ENCODE peak calls at places on chromosomes 2 and 18, in nine cellular contexts. One of them, this sample, is unnamed.

GRCh38 chr2:11562476-11562875 is 28.6 kb downstream of the GREB1 start:
- DNase-seq in tibial nerve: no peak
- DNase-seq in psoas muscle: peak; percentile 22
- DNase-seq in neuronal stem cell: no peak
- DNase-seq in effector memory CD4-positive, alpha-beta T cell: no peak
- DNase-seq in transverse colon: no peak
- DNase-seq in aorta: peak; percentile 51
- DNase-seq in Karpas-422: no peak
- DNase-seq in iPS DF 6.9: no peak
- DNase-seq in this sample: no peak

GRCh38 chr18:36298113-36298701 is 694 bp downstream of the FHOD3 start:
- DNase-seq in aorta: peak; percentile 78
- DNase-seq in tibial nerve: no peak
- DNase-seq in transverse colon: no peak
- DNase-seq in Karpas-422: no peak
- DNase-seq in effector memory CD4-positive, alpha-beta T cell: no peak
- DNase-seq in iPS DF 6.9: no peak
- DNase-seq in psoas muscle: peak; percentile 62
- DNase-seq in neuronal stem cell: peak; percentile 58
- DNase-seq in this sample: no peak

GRCh38 chr2:118847447-118848172 is at the start of gene EN1:
- DNase-seq in iPS DF 6.9: no peak
- DNase-seq in neuronal stem cell: peak; percentile 54
- DNase-seq in effector memory CD4-positive, alpha-beta T cell: no peak
- DNase-seq in transverse colon: no peak
- DNase-seq in Karpas-422: no peak
- DNase-seq in aorta: no peak
- DNase-seq in psoas muscle: peak; percentile 91
- DNase-seq in tibial nerve: no peak
- DNase-seq in this sample: no peak

GRCh38 chr2:216549926-216550690 is 51.5 kb downstream of the RPL37A start:
- DNase-seq in neuronal stem cell: peak; percentile 20
- DNase-seq in transverse colon: no peak
- DNase-seq in Karpas-422: no peak
- DNase-seq in psoas muscle: no peak
- DNase-seq in effector memory CD4-positive, alpha-beta T cell: no peak
- DNase-seq in iPS DF 6.9: no peak
- DNase-seq in tibial nerve: no peak
- DNase-seq in aorta: no peak
- DNase-seq in this sample: no peak

GRCh38 chr2:177342736-177343135 is 49.8 kb upstream of the AGPS start:
- DNase-seq in effector memory CD4-positive, alpha-beta T cell: no peak
- DNase-seq in Karpas-422: no peak
- DNase-seq in aorta: no peak
- DNase-seq in psoas muscle: no peak
- DNase-seq in iPS DF 6.9: no peak
- DNase-seq in tibial nerve: no peak
- DNase-seq in neuronal stem cell: no peak
- DNase-seq in transverse colon: no peak
- DNase-seq in this sample: no peak

GRCh38 chr2:70903171-70903570 is 32.5 kb upstream of the ATP6V1B1 start:
- DNase-seq in iPS DF 6.9: no peak
- DNase-seq in aorta: no peak
- DNase-seq in neuronal stem cell: no peak
- DNase-seq in transverse colon: no peak
- DNase-seq in tibial nerve: no peak
- DNase-seq in effector memory CD4-positive, alpha-beta T cell: no peak
- DNase-seq in Karpas-422: no peak
- DNase-seq in psoas muscle: no peak
- DNase-seq in this sample: no peak

GRCh38 chr2:143965493-143966164 is 554.3 kb downstream of the ZEB2 start:
- DNase-seq in iPS DF 6.9: no peak
- DNase-seq in transverse colon: no peak
- DNase-seq in tibial nerve: no peak
- DNase-seq in Karpas-422: no peak
- DNase-seq in effector memory CD4-positive, alpha-beta T cell: no peak
- DNase-seq in psoas muscle: no peak
- DNase-seq in aorta: no peak
- DNase-seq in neuronal stem cell: no peak
- DNase-seq in this sample: no peak

GRCh38 chr2:221468288-221468687 is 103.8 kb downstream of the EPHA4 start:
- DNase-seq in Karpas-422: no peak
- DNase-seq in aorta: no peak
- DNase-seq in neuronal stem cell: peak; percentile 44
- DNase-seq in tibial nerve: no peak
- DNase-seq in effector memory CD4-positive, alpha-beta T cell: no peak
- DNase-seq in psoas muscle: no peak
- DNase-seq in iPS DF 6.9: peak; percentile 33
- DNase-seq in transverse colon: no peak
- DNase-seq in this sample: no peak

GRCh38 chr2:63122921-63123320 is 72.3 kb downstream of the OTX1 start:
- DNase-seq in transverse colon: no peak
- DNase-seq in neuronal stem cell: no peak
- DNase-seq in Karpas-422: no peak
- DNase-seq in effector memory CD4-positive, alpha-beta T cell: no peak
- DNase-seq in tibial nerve: no peak
- DNase-seq in psoas muscle: no peak
- DNase-seq in iPS DF 6.9: no peak
- DNase-seq in aorta: no peak
- DNase-seq in this sample: no peak

GRCh38 chr18:21489119-21489750 is 111.3 kb downstream of the ESCO1 start:
- DNase-seq in tibial nerve: peak; percentile 18
- DNase-seq in psoas muscle: no peak
- DNase-seq in Karpas-422: peak; percentile 90
- DNase-seq in aorta: no peak
- DNase-seq in effector memory CD4-positive, alpha-beta T cell: no peak
- DNase-seq in iPS DF 6.9: peak; percentile 63
- DNase-seq in transverse colon: peak; percentile 47
- DNase-seq in neuronal stem cell: peak; percentile 30
- DNase-seq in this sample: peak; percentile 28

GRCh38 chr18:8260319-8260718 is 348.9 kb upstream of the RAB12 start:
- DNase-seq in Karpas-422: no peak
- DNase-seq in psoas muscle: no peak
- DNase-seq in tibial nerve: no peak
- DNase-seq in transverse colon: no peak
- DNase-seq in neuronal stem cell: no peak
- DNase-seq in aorta: no peak
- DNase-seq in effector memory CD4-positive, alpha-beta T cell: no peak
- DNase-seq in iPS DF 6.9: no peak
- DNase-seq in this sample: no peak

GRCh38 chr2:65350714-65351113 is 81.7 kb downstream of the SPRED2 start:
- DNase-seq in aorta: no peak
- DNase-seq in neuronal stem cell: no peak
- DNase-seq in effector memory CD4-positive, alpha-beta T cell: no peak
- DNase-seq in iPS DF 6.9: no peak
- DNase-seq in psoas muscle: no peak
- DNase-seq in tibial nerve: no peak
- DNase-seq in transverse colon: no peak
- DNase-seq in Karpas-422: peak; percentile 70
- DNase-seq in this sample: peak; percentile 52

GRCh38 chr2:31227110-31227509 is 6.8 kb upstream of the EHD3 start:
- DNase-seq in iPS DF 6.9: no peak
- DNase-seq in neuronal stem cell: no peak
- DNase-seq in Karpas-422: no peak
- DNase-seq in tibial nerve: no peak
- DNase-seq in transverse colon: no peak
- DNase-seq in psoas muscle: no peak
- DNase-seq in aorta: no peak
- DNase-seq in effector memory CD4-positive, alpha-beta T cell: no peak
- DNase-seq in this sample: no peak

GRCh38 chr2:227000123-227000522 is 163.9 kb downstream of the COL4A4 start:
- DNase-seq in psoas muscle: no peak
- DNase-seq in iPS DF 6.9: no peak
- DNase-seq in Karpas-422: no peak
- DNase-seq in effector memory CD4-positive, alpha-beta T cell: no peak
- DNase-seq in tibial nerve: no peak
- DNase-seq in aorta: no peak
- DNase-seq in neuronal stem cell: no peak
- DNase-seq in transverse colon: no peak
- DNase-seq in this sample: no peak

GRCh38 chr2:205644018-205644417 is 38.3 kb upstream of the NRP2 start:
- DNase-seq in transverse colon: no peak
- DNase-seq in Karpas-422: no peak
- DNase-seq in neuronal stem cell: no peak
- DNase-seq in tibial nerve: no peak
- DNase-seq in effector memory CD4-positive, alpha-beta T cell: no peak
- DNase-seq in iPS DF 6.9: no peak
- DNase-seq in aorta: no peak
- DNase-seq in psoas muscle: no peak
- DNase-seq in this sample: no peak

GRCh38 chr2:37676274-37676673 is 4.8 kb upstream of the CDC42EP3 start:
- DNase-seq in aorta: no peak
- DNase-seq in Karpas-422: no peak
- DNase-seq in transverse colon: no peak
- DNase-seq in neuronal stem cell: no peak
- DNase-seq in iPS DF 6.9: no peak
- DNase-seq in effector memory CD4-positive, alpha-beta T cell: no peak
- DNase-seq in psoas muscle: no peak
- DNase-seq in tibial nerve: no peak
- DNase-seq in this sample: no peak

GRCh38 chr2:132438650-132439030 is 22.0 kb downstream of the GPR39 start:
- DNase-seq in Karpas-422: no peak
- DNase-seq in psoas muscle: no peak
- DNase-seq in effector memory CD4-positive, alpha-beta T cell: no peak
- DNase-seq in transverse colon: no peak
- DNase-seq in iPS DF 6.9: no peak
- DNase-seq in neuronal stem cell: no peak
- DNase-seq in aorta: no peak
- DNase-seq in tibial nerve: no peak
- DNase-seq in this sample: peak; percentile 7

GRCh38 chr18:2827076-2827475 is 19.7 kb upstream of the EMILIN2 start:
- DNase-seq in transverse colon: no peak
- DNase-seq in tibial nerve: no peak
- DNase-seq in effector memory CD4-positive, alpha-beta T cell: no peak
- DNase-seq in Karpas-422: no peak
- DNase-seq in neuronal stem cell: no peak
- DNase-seq in aorta: no peak
- DNase-seq in psoas muscle: no peak
- DNase-seq in iPS DF 6.9: no peak
- DNase-seq in this sample: no peak

GRCh38 chr2:43343573-43344304 is 117.3 kb upstream of the ZFP36L2 start:
- DNase-seq in psoas muscle: peak; percentile 71
- DNase-seq in Karpas-422: no peak
- DNase-seq in aorta: peak; percentile 86
- DNase-seq in effector memory CD4-positive, alpha-beta T cell: no peak
- DNase-seq in transverse colon: peak; percentile 70
- DNase-seq in neuronal stem cell: no peak
- DNase-seq in tibial nerve: peak; percentile 88
- DNase-seq in iPS DF 6.9: no peak
- DNase-seq in this sample: peak; percentile 76

GRCh38 chr2:201882353-201883095 is 76.2 kb downstream of the CDK15 start:
- DNase-seq in iPS DF 6.9: no peak
- DNase-seq in effector memory CD4-positive, alpha-beta T cell: no peak
- DNase-seq in tibial nerve: no peak
- DNase-seq in psoas muscle: no peak
- DNase-seq in neuronal stem cell: no peak
- DNase-seq in transverse colon: no peak
- DNase-seq in Karpas-422: peak; percentile 90
- DNase-seq in aorta: no peak
- DNase-seq in this sample: peak; percentile 28

GRCh38 chr2:198098918-198099317 is 294.5 kb downstream of the PLCL1 start:
- DNase-seq in psoas muscle: no peak
- DNase-seq in aorta: no peak
- DNase-seq in transverse colon: no peak
- DNase-seq in neuronal stem cell: peak; percentile 21
- DNase-seq in effector memory CD4-positive, alpha-beta T cell: no peak
- DNase-seq in iPS DF 6.9: no peak
- DNase-seq in tibial nerve: no peak
- DNase-seq in Karpas-422: no peak
- DNase-seq in this sample: no peak

GRCh38 chr2:53422979-53423378 is 344.6 kb upstream of the CHAC2 start:
- DNase-seq in tibial nerve: no peak
- DNase-seq in Karpas-422: peak; percentile 85
- DNase-seq in effector memory CD4-positive, alpha-beta T cell: no peak
- DNase-seq in iPS DF 6.9: peak; percentile 33
- DNase-seq in transverse colon: peak; percentile 22
- DNase-seq in aorta: no peak
- DNase-seq in neuronal stem cell: peak; percentile 18
- DNase-seq in psoas muscle: no peak
- DNase-seq in this sample: peak; percentile 43

GRCh38 chr2:60496475-60496874 is 57.0 kb downstream of the BCL11A start:
- DNase-seq in aorta: no peak
- DNase-seq in Karpas-422: no peak
- DNase-seq in transverse colon: no peak
- DNase-seq in tibial nerve: no peak
- DNase-seq in neuronal stem cell: no peak
- DNase-seq in iPS DF 6.9: no peak
- DNase-seq in effector memory CD4-positive, alpha-beta T cell: no peak
- DNase-seq in psoas muscle: no peak
- DNase-seq in this sample: no peak
- H3K4me1 ChIP-seq in aorta: no peaks in the 10 kb centered on the region
- H3K4me1 ChIP-seq in Karpas-422: peaks cover 99% of the 10 kb centered on the region
- H3K4me1 ChIP-seq in transverse colon: no peaks in the 10 kb centered on the region
- H3K4me1 ChIP-seq in tibial nerve: no peaks in the 10 kb centered on the region
- H3K4me1 ChIP-seq in neuronal stem cell: no peaks in the 10 kb centered on the region
- H3K4me1 ChIP-seq in iPS DF 6.9: peaks cover 8% of the 10 kb centered on the region
- H3K4me1 ChIP-seq in effector memory CD4-positive, alpha-beta T cell: no peaks in the 10 kb centered on the region
- H3K4me1 ChIP-seq in psoas muscle: no peaks in the 10 kb centered on the region
- H3K4me1 ChIP-seq in this sample: no peaks in the 10 kb centered on the region

GRCh38 chr2:100289020-100289419 is 33.3 kb downstream of the LONRF2 start:
- DNase-seq in psoas muscle: no peak
- DNase-seq in Karpas-422: no peak
- DNase-seq in effector memory CD4-positive, alpha-beta T cell: no peak
- DNase-seq in transverse colon: no peak
- DNase-seq in neuronal stem cell: no peak
- DNase-seq in iPS DF 6.9: no peak
- DNase-seq in tibial nerve: no peak
- DNase-seq in aorta: no peak
- DNase-seq in this sample: no peak
- H3K4me1 ChIP-seq in psoas muscle: no peaks in the 10 kb centered on the region
- H3K4me1 ChIP-seq in Karpas-422: peaks cover 9% of the 10 kb centered on the region
- H3K4me1 ChIP-seq in effector memory CD4-positive, alpha-beta T cell: no peaks in the 10 kb centered on the region
- H3K4me1 ChIP-seq in transverse colon: no peaks in the 10 kb centered on the region
- H3K4me1 ChIP-seq in neuronal stem cell: peaks cover 19% of the 10 kb centered on the region
- H3K4me1 ChIP-seq in iPS DF 6.9: peaks cover 5% of the 10 kb centered on the region
- H3K4me1 ChIP-seq in tibial nerve: no peaks in the 10 kb centered on the region
- H3K4me1 ChIP-seq in aorta: no peaks in the 10 kb centered on the region
- H3K4me1 ChIP-seq in this sample: peaks cover 3% of the 10 kb centered on the region

GRCh38 chr2:237096911-237097310 is 11.2 kb downstream of the COPS8 start:
- DNase-seq in neuronal stem cell: no peak
- DNase-seq in transverse colon: no peak
- DNase-seq in psoas muscle: peak; percentile 60
- DNase-seq in Karpas-422: no peak
- DNase-seq in effector memory CD4-positive, alpha-beta T cell: no peak
- DNase-seq in iPS DF 6.9: no peak
- DNase-seq in tibial nerve: no peak
- DNase-seq in aorta: no peak
- DNase-seq in this sample: no peak
- H3K4me1 ChIP-seq in neuronal stem cell: no peaks in the 10 kb centered on the region
- H3K4me1 ChIP-seq in transverse colon: no peaks in the 10 kb centered on the region
- H3K4me1 ChIP-seq in psoas muscle: peaks cover 70% of the 10 kb centered on the region
- H3K4me1 ChIP-seq in Karpas-422: peaks cover 13% of the 10 kb centered on the region
- H3K4me1 ChIP-seq in effector memory CD4-positive, alpha-beta T cell: no peaks in the 10 kb centered on the region
- H3K4me1 ChIP-seq in iPS DF 6.9: no peaks in the 10 kb centered on the region
- H3K4me1 ChIP-seq in tibial nerve: peaks cover 19% of the 10 kb centered on the region
- H3K4me1 ChIP-seq in aorta: no peaks in the 10 kb centered on the region
- H3K4me1 ChIP-seq in this sample: no peaks in the 10 kb centered on the region

DNA sequence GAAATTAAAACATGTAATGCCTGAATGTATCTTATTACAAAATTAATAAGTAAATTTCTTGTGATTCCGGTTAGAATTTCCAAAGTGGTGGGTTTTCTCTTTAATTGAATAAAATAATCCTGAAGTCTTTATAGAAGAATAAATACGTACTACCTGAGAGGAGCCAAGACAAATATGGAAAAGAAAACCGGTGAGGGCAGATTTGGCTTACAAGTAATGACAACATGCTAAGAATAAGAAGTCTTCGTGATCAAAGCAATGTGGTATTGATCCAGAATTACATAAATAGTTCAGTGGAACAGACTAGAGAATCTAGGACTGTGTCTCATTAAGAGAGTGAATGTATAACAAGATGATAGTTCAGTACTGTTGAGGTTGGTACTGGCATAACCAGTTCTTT is 167.5 kb downstream of the NEDD4L start:
- DNase-seq in effector memory CD4-positive, alpha-beta T cell: no peak
- DNase-seq in iPS DF 6.9: no peak
- DNase-seq in tibial nerve: no peak
- DNase-seq in aorta: no peak
- DNase-seq in Karpas-422: no peak
- DNase-seq in neuronal stem cell: no peak
- DNase-seq in psoas muscle: no peak
- DNase-seq in transverse colon: no peak
- DNase-seq in this sample: no peak
- H3K4me1 ChIP-seq in effector memory CD4-positive, alpha-beta T cell: peaks cover 2% of the 10 kb centered on the region
- H3K4me1 ChIP-seq in iPS DF 6.9: peaks cover 3% of the 10 kb centered on the region
- H3K4me1 ChIP-seq in tibial nerve: peaks cover 18% of the 10 kb centered on the region
- H3K4me1 ChIP-seq in aorta: peaks cover 1% of the 10 kb centered on the region
- H3K4me1 ChIP-seq in Karpas-422: peaks cover 13% of the 10 kb centered on the region
- H3K4me1 ChIP-seq in neuronal stem cell: peaks cover 11% of the 10 kb centered on the region
- H3K4me1 ChIP-seq in psoas muscle: peaks cover 16% of the 10 kb centered on the region
- H3K4me1 ChIP-seq in transverse colon: peaks cover 6% of the 10 kb centered on the region
- H3K4me1 ChIP-seq in this sample: no peaks in the 10 kb centered on the region